ENCODE peak calls at places on chromosomes 5 and 9, in seven cellular contexts. I is IMR-90, B is H1, L is mesenchymal stem cell, F is neuronal stem cell, Z is H9, J is trophoblast cell. T is an unnamed sample.
A peak's percentile ranks its signal among the peaks of the same experiment; 100 is the strongest.

GRCh38 chr5:146564036-146564762 is 48.2 kb upstream of the GPR151 start:
- DNase-seq in I (no peak), B (no peak), L (no peak), F (no peak), Z (no peak), J (no peak), T (peak; percentile 30)

GRCh38 chr5:17219006-17219422 is 1.6 kb downstream of the BASP1 start:
- DNase-seq in I (no peak), B (no peak), L (peak; percentile 48), F (peak; percentile 64), Z (peak; percentile 75), J (no peak), T (peak; percentile 87)

GRCh38 chr5:11166906-11167305 is 405.9 kb upstream of the DAP start:
- DNase-seq in I (no peak), B (no peak), L (no peak), F (no peak), Z (no peak), J (no peak), T (no peak)

GRCh38 chr9:127196826-127197145 is 67.8 kb upstream of the GARNL3 start:
- DNase-seq in I (no peak), B (no peak), L (no peak), F (no peak), Z (no peak), J (no peak), T (no peak)

GRCh38 chr5:14204785-14205321 is 61.7 kb downstream of the TRIO start:
- DNase-seq in I (peak; percentile 82), B (no peak), L (peak; percentile 88), F (no peak), Z (no peak), J (no peak), T (peak; percentile 64)

GRCh38 chr9:135644631-135645218 is 5.4 kb upstream of the GLT6D1 start:
- DNase-seq in I (no peak), B (no peak), L (no peak), F (no peak), Z (peak; percentile 65), J (no peak), T (no peak)

GRCh38 chr5:91469517-91470165 is 86.5 kb upstream of the ARRDC3 start:
- DNase-seq in I (no peak), B (no peak), L (peak; percentile 55), F (no peak), Z (no peak), J (peak; percentile 10), T (no peak)

GRCh38 chr5:146041180-146041789 is 64.1 kb downstream of the PLAC8L1 start:
- DNase-seq in I (no peak), B (no peak), L (peak; percentile 9), F (no peak), Z (no peak), J (no peak), T (peak; percentile 37)

GRCh38 chr5:163475416-163475815 is 15.0 kb downstream of the HMMR start:
- DNase-seq in I (no peak), B (no peak), L (no peak), F (no peak), Z (no peak), J (no peak), T (no peak)

GRCh38 chr9:112097712-112098688 is 77.1 kb downstream of the SUSD1 start:
- DNase-seq in I (peak; percentile 77), B (peak; percentile 72), L (peak; percentile 78), F (peak; percentile 80), Z (peak; percentile 86), J (peak; percentile 62), T (peak; percentile 92)

GRCh38 chr5:137753227-137753985 is 757 bp downstream of the HNRNPA0 start:
- DNase-seq in I (no peak), B (no peak), L (no peak), F (peak; percentile 11), Z (no peak), J (peak; percentile 29), T (no peak)

GRCh38 chr9:26310294-26310693 is 582.3 kb downstream of the CAAP1 start:
- DNase-seq in I (peak; percentile 86), B (no peak), L (peak; percentile 88), F (no peak), Z (no peak), J (no peak), T (no peak)

GRCh38 chr9:70263421-70263820 is 4.6 kb downstream of the SMC5 start:
- DNase-seq in I (peak; percentile 57), B (no peak), L (peak; percentile 54), F (no peak), Z (no peak), J (no peak), T (no peak)

GRCh38 chr5:126970517-126971017 is 59.8 kb downstream of the MARCHF3 start:
- DNase-seq in I (peak; percentile 42), B (no peak), L (peak; percentile 31), F (no peak), Z (no peak), J (no peak), T (no peak)

GRCh38 chr5:75681125-75681830 is 36.0 kb downstream of the POC5 start:
- DNase-seq in I (peak; percentile 60), B (no peak), L (peak; percentile 62), F (no peak), Z (no peak), J (no peak), T (peak; percentile 30)

GRCh38 chr9:135218331-135219225 is 131.1 kb downstream of the OLFM1 start:
- DNase-seq in I (no peak), B (no peak), L (no peak), F (no peak), Z (peak; percentile 52), J (no peak), T (peak; percentile 52)

GRCh38 chr5:132469380-132470372 is 20.9 kb downstream of the IRF1 start:
- DNase-seq in I (peak; percentile 35), B (no peak), L (peak; percentile 81), F (no peak), Z (no peak), J (peak; percentile 70), T (no peak)

GRCh38 chr5:62720036-62720441 is 141.4 kb downstream of the LRRC70 start:
- DNase-seq in I (peak; percentile 21), B (peak; percentile 25), L (no peak), F (no peak), Z (peak; percentile 76), J (no peak), T (peak; percentile 76)

GRCh38 chr9:108855888-108856287 is at the start of gene ACTL7B:
- DNase-seq in I (no peak), B (no peak), L (no peak), F (no peak), Z (no peak), J (no peak), T (no peak)

GRCh38 chr9:2655411-2655901 is 33.9 kb downstream of the VLDLR start:
- DNase-seq in I (peak; percentile 96), B (no peak), L (peak; percentile 84), F (no peak), Z (no peak), J (no peak), T (no peak)

GRCh38 chr5:56432326-56432725 is 199.2 kb upstream of the ANKRD55 start:
- DNase-seq in I (peak; percentile 79), B (no peak), L (peak; percentile 50), F (no peak), Z (no peak), J (no peak), T (no peak)

GRCh38 chr5:56430437-56430836 is 197.3 kb upstream of the ANKRD55 start:
- DNase-seq in I (no peak), B (no peak), L (no peak), F (no peak), Z (no peak), J (no peak), T (no peak)

GRCh38 chr5:56434986-56435385 is 201.9 kb upstream of the ANKRD55 start:
- DNase-seq in I (no peak), B (no peak), L (no peak), F (no peak), Z (no peak), J (no peak), T (no peak)

GRCh38 chr5:56429110-56429561 is 196.0 kb upstream of the ANKRD55 start:
- DNase-seq in I (no peak), B (no peak), L (peak; percentile 33), F (no peak), Z (no peak), J (peak; percentile 68), T (no peak)

DNA sequence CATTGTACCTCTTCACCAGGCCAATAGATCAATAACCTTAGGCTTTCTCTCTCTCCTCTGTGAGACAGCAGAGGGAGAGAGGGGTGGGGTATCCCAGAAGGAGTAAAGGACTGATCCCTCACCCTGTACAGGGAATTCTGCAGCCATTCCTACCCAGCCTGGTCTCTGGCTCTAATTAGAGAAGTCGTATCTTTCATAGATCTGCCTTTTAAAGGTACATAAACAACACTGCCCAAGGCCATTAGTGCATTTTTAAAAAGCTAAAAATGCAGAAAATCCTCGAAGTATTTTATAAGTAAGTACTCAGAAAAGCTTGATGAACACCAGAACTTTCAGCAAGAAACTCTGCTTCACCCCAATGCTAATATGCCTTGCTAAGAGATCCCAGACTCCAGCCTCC is 199.9 kb upstream of the ANKRD55 start:
- DNase-seq in I (no peak), B (no peak), L (no peak), F (no peak), Z (no peak), J (no peak), T (no peak)
- H3K23ac ChIP-seq in I (no peak overlapping the region), B (no peak overlapping the region), L (no peak overlapping the region), F (no peak overlapping the region), Z (no peak overlapping the region), J (no peak overlapping the region), T (no peak overlapping the region)

DNA sequence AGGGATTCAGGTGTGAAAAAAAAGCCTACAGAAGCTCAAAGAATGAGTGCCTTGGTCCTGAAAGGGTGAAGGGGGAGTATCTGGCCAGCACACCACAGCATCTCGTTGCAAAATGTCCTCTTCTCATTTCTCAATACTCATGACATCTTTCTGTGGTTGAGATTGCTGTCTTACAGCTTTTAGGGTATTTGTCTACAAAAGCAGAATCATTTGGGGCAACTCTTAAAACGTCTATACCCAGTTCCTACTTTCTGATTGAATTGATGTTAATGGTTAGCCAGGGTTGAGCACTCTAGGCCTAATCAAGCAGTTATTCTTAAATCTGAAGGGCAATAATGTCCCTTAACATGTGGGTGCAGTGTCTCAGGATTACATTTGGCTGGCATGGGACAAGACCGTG is 21.2 kb upstream of the PCSK5 start:
- DNase-seq in I (no peak), B (no peak), L (no peak), F (no peak), Z (no peak), J (no peak), T (no peak)
- H3K23ac ChIP-seq in I (no peak overlapping the region), B (no peak overlapping the region), L (no peak overlapping the region), F (no peak overlapping the region), Z (no peak overlapping the region), J (no peak overlapping the region), T (no peak overlapping the region)

GRCh38 chr9:89892920-89893319 is 288.1 kb downstream of the GADD45G start:
- DNase-seq in I (no peak), B (no peak), L (no peak), F (no peak), Z (peak; percentile 12), J (no peak), T (no peak)
- H3K23ac ChIP-seq in I (no peak overlapping the region), B (no peak overlapping the region), L (no peak overlapping the region), F (no peak overlapping the region), Z (no peak overlapping the region), J (peak overlapping the region; percentile 73), T (no peak overlapping the region)

GRCh38 chr9:3740690-3741419 is 215.1 kb upstream of the RFX3 start:
- DNase-seq in I (peak; percentile 10), B (no peak), L (no peak), F (no peak), Z (no peak), J (peak; percentile 23), T (no peak)

GRCh38 chr9:3746296-3747275 is 220.8 kb upstream of the RFX3 start:
- DNase-seq in I (peak; percentile 89), B (no peak), L (peak; percentile 79), F (no peak), Z (no peak), J (no peak), T (no peak)

GRCh38 chr9:3741729-3742128 is 215.9 kb upstream of the RFX3 start:
- DNase-seq in I (no peak), B (no peak), L (no peak), F (no peak), Z (no peak), J (no peak), T (no peak)

GRCh38 chr9:3743901-3744413 is 218.2 kb upstream of the RFX3 start:
- DNase-seq in I (no peak), B (no peak), L (no peak), F (no peak), Z (no peak), J (no peak), T (no peak)
- H3K23ac ChIP-seq in I (no peak overlapping the region), B (no peak overlapping the region), L (no peak overlapping the region), F (no peak overlapping the region), Z (no peak overlapping the region), J (no peak overlapping the region), T (no peak overlapping the region)

T was measured in mesendoderm.